ENCODE peak calls at places on chromosomes 11 and 22, in nine cellular contexts. X, N, G, W, J, B, S, R and F are unnamed samples.

GRCh38 chr22:19644314-19645223 is 69.7 kb upstream of the SEPTIN5 start:
- DNase-seq in X (peak; percentile 73), B (no peak), N (no peak), S (peak; percentile 78), J (no peak), G (no peak), W (no peak), R (no peak), F (no peak)

GRCh38 chr11:82730286-82730685 is 3.4 kb downstream of the FAM181B start:
- DNase-seq in J (no peak), X (no peak), G (no peak), R (no peak), B (no peak), N (no peak), S (no peak), W (no peak), F (no peak)

GRCh38 chr22:46050916-46051614 is 74.1 kb upstream of the WNT7B start:
- DNase-seq in N (no peak), W (no peak), R (peak; percentile 44), J (peak; percentile 2), B (no peak), G (no peak), S (no peak), X (peak; percentile 82), F (no peak)

GRCh38 chr11:45881708-45882368 is 3.6 kb upstream of the MAPK8IP1 start:
- DNase-seq in S (no peak), W (no peak), B (no peak), G (peak; percentile 79), J (no peak), N (no peak), X (no peak), R (no peak), F (no peak)

GRCh38 chr11:8222820-8223512 is 40.7 kb downstream of the LMO1 start:
- DNase-seq in S (no peak), N (no peak), W (no peak), B (no peak), R (no peak), J (no peak), X (no peak), G (no peak), F (no peak)

GRCh38 chr11:63564056-63564784 is 1.0 kb upstream of the PLAAT2 start:
- DNase-seq in S (no peak), X (peak; percentile 58), J (no peak), W (peak; percentile 74), N (no peak), G (no peak), B (no peak), R (no peak), F (no peak)

GRCh38 chr11:65552413-65552951 is 5.7 kb downstream of the LTBP3 start:
- DNase-seq in R (no peak), N (no peak), W (no peak), S (no peak), X (no peak), B (no peak), J (no peak), G (no peak), F (no peak)

GRCh38 chr22:40429481-40429880 is 59.1 kb downstream of the SGSM3 start:
- DNase-seq in J (no peak), X (no peak), G (no peak), R (no peak), B (no peak), S (no peak), N (no peak), W (no peak), F (no peak)

GRCh38 chr11:110011595-110011994 is 81.6 kb upstream of the ZC3H12C start:
- DNase-seq in X (no peak), B (no peak), R (no peak), S (no peak), J (no peak), G (no peak), N (no peak), W (no peak), F (no peak)

GRCh38 chr11:2275334-2276279 is 5.2 kb upstream of the ASCL2 start:
- DNase-seq in B (no peak), X (peak; percentile 84), G (no peak), N (no peak), R (peak; percentile 38), W (no peak), J (no peak), S (no peak), F (no peak)

GRCh38 chr22:50311606-50312351 is 4.3 kb upstream of the PLXNB2 start:
- DNase-seq in W (no peak), S (no peak), G (no peak), N (no peak), J (no peak), X (no peak), B (no peak), R (no peak), F (no peak)

GRCh38 chr11:762421-763072 is 14.7 kb downstream of the GATD1 start:
- DNase-seq in N (no peak), S (peak; percentile 67), R (no peak), W (peak; percentile 52), G (peak; percentile 96), X (peak; percentile 87), J (no peak), B (no peak), F (peak; percentile 72)

GRCh38 chr22:36541831-36542391 is 12.9 kb upstream of the EIF3D start:
- DNase-seq in G (peak; percentile 89), N (no peak), B (no peak), S (no peak), J (no peak), R (no peak), W (peak; percentile 86), X (no peak), F (peak; percentile 65)

GRCh38 chr22:44042822-44043221 is 18.7 kb downstream of the PARVB start:
- DNase-seq in S (no peak), N (no peak), X (no peak), J (no peak), B (no peak), R (no peak), G (no peak), W (no peak), F (no peak)

GRCh38 chr11:41189711-41190477 is 269.6 kb downstream of the LRRC4C start:
- DNase-seq in S (no peak), W (no peak), G (no peak), X (no peak), R (no peak), J (no peak), N (no peak), B (no peak), F (no peak)